ENCODE peak calls at places on chromosomes 12 and 14, in nine cellular contexts. H is AG08396; D is activated T-cell treated with anti-CD3 and anti-CD28 coated beads, Interleukin-2, amount 50 U/mL, for 4 hours; T is fibroblast of mammary gland; F is mesendoderm; E is activated CD4-positive, CD25-positive, alpha-beta regulatory T cell treated with anti-CD3 and anti-CD28 coated beads, Interleukin-2, amount 50 U/mL, for 72 hours; O is transverse colon; S is Caki2; G is NAMALWA. N is an unnamed sample.

GRCh38 chr12:11697670-11698387 is 48.4 kb downstream of the ETV6 start:
- DNase-seq in H (no peak), D (no peak), T (peak), F (no peak), E (no peak), O (no peak), S (no peak), G (no peak), N (no peak)

GRCh38 chr12:915090-915489 is 34.4 kb downstream of the RAD52 start:
- DNase-seq in H (no peak), D (no peak), T (no peak), F (peak), E (no peak), O (no peak), S (peak), G (peak), N (no peak)

GRCh38 chr12:113252494-113252893 is 31.2 kb downstream of the TPCN1 start:
- DNase-seq in H (no peak), D (no peak), T (no peak), F (no peak), E (no peak), O (no peak), S (no peak), G (no peak), N (no peak)

GRCh38 chr14:29220077-29220476 is 453.5 kb downstream of the FOXG1 start:
- DNase-seq in H (no peak), D (no peak), T (no peak), F (no peak), E (no peak), O (no peak), S (no peak), G (no peak), N (no peak)

GRCh38 chr14:54381821-54382220 is 15.0 kb upstream of the CDKN3 start:
- DNase-seq in H (no peak), D (no peak), T (no peak), F (peak), E (no peak), O (no peak), S (no peak), G (no peak), N (no peak)

GRCh38 chr12:54479421-54479820 is 6.0 kb upstream of the GTSF1 start:
- DNase-seq in H (peak), D (no peak), T (peak), F (no peak), E (no peak), O (no peak), S (no peak), G (no peak), N (no peak)

GRCh38 chr12:71460850-71461609 is 21.4 kb downstream of the LGR5 start:
- DNase-seq in H (no peak), D (no peak), T (no peak), F (peak), E (no peak), O (no peak), S (no peak), G (no peak), N (no peak)

GRCh38 chr14:54686219-54686870 is 119.4 kb downstream of the SAMD4A start:
- DNase-seq in H (peak), D (no peak), T (peak), F (no peak), E (no peak), O (no peak), S (no peak), G (no peak), N (no peak)

GRCh38 chr12:79886917-79887519 is 47.9 kb downstream of the PPP1R12A start:
- DNase-seq in H (no peak), D (no peak), T (peak), F (peak), E (no peak), O (no peak), S (peak), G (peak), N (no peak)